ENCODE peak calls at places on chromosomes 6 and 20, in five cellular contexts. J, F, K, Z and N are unnamed samples.
A peak's percentile ranks its signal among the peaks of the same experiment; 100 is the strongest.

GRCh38 chr20:5971203-5971602 is 20.8 kb downstream of the MCM8 start:
- DNase-seq in K (no peak), J (no peak), Z (no peak), F (no peak), N (no peak)

GRCh38 chr6:170293881-170294755 is 3.2 kb upstream of the DLL1 start:
- DNase-seq in J (no peak), Z (no peak), F (peak; percentile 63), K (no peak), N (no peak)

GRCh38 chr6:167907837-167908681 is 81.3 kb downstream of the AFDN start:
- DNase-seq in F (peak; percentile 16), K (no peak), J (no peak), Z (no peak), N (no peak)

GRCh38 chr20:38843346-38843745 is 37.8 kb downstream of the PPP1R16B start:
- DNase-seq in Z (no peak), K (no peak), F (no peak), J (no peak), N (peak; percentile 51)

GRCh38 chr6:165183496-165184140 is 125.8 kb downstream of the C6orf118 start:
- DNase-seq in Z (no peak), F (peak; percentile 96), K (no peak), J (no peak), N (no peak)

GRCh38 chr6:19413323-19413722 is 423.8 kb upstream of the ID4 start:
- DNase-seq in Z (no peak), F (no peak), J (no peak), K (no peak), N (no peak)

GRCh38 chr6:111874030-111874425 is 776 bp upstream of the FYN start:
- DNase-seq in Z (peak; percentile 30), K (peak; percentile 72), F (peak; percentile 46), J (no peak), N (peak; percentile 52)

GRCh38 chr20:62979876-62980373 is 26.8 kb downstream of the BHLHE23 start:
- DNase-seq in Z (no peak), J (no peak), F (no peak), K (no peak), N (no peak)

GRCh38 chr6:149903938-149904611 is 6.2 kb upstream of the RAET1E start:
- DNase-seq in J (no peak), K (no peak), F (no peak), Z (no peak), N (no peak)

GRCh38 chr20:49450281-49450707 is 32.2 kb downstream of the KCNB1 start:
- DNase-seq in K (no peak), J (no peak), Z (no peak), F (no peak), N (no peak)

GRCh38 chr6:165636415-165637048 is 26.5 kb downstream of the PDE10A start:
- DNase-seq in Z (no peak), J (no peak), K (no peak), F (no peak), N (no peak)

GRCh38 chr20:51749674-51750036 is 18.5 kb downstream of the ATP9A start:
- DNase-seq in Z (no peak), F (no peak), J (no peak), K (no peak), N (no peak)

GRCh38 chr6:118444796-118445195 is 103.3 kb upstream of the PLN start:
- DNase-seq in K (no peak), F (no peak), Z (no peak), J (no peak), N (no peak)

GRCh38 chr20:44001667-44002596 is 87.3 kb downstream of the TOX2 start:
- DNase-seq in J (peak; percentile 49), F (no peak), Z (no peak), K (no peak), N (peak; percentile 81)

GRCh38 chr6:1013656-1014430 is 298.1 kb upstream of the FOXQ1 start:
- DNase-seq in J (peak; percentile 47), F (no peak), Z (no peak), K (no peak), N (peak; percentile 63)

GRCh38 chr6:107275330-107275865 is 160.1 kb upstream of the BEND3 start:
- DNase-seq in K (no peak), Z (no peak), F (peak; percentile 24), J (no peak), N (no peak)

GRCh38 chr6:139369568-139370046 is 4.8 kb downstream of the CITED2 start:
- DNase-seq in J (no peak), Z (peak; percentile 44), K (no peak), F (peak; percentile 84), N (peak; percentile 55)
- H3K4me3 ChIP-seq in J (no peak overlapping the region), Z (peak overlapping the region; percentile 96), K (no peak overlapping the region), F (peak overlapping the region; percentile 90), N (no peak overlapping the region)

GRCh38 chr6:4728436-4728769 is 47.8 kb upstream of the CDYL start:
- DNase-seq in F (no peak), J (no peak), K (no peak), Z (no peak), N (no peak)

GRCh38 chr6:4736371-4736873 is 39.8 kb upstream of the CDYL start:
- DNase-seq in Z (no peak), J (no peak), F (no peak), K (no peak), N (no peak)

GRCh38 chr6:4728949-4729348 is 47.3 kb upstream of the CDYL start:
- DNase-seq in K (no peak), J (no peak), Z (no peak), F (no peak), N (no peak)

GRCh38 chr6:4731996-4732395 is 44.2 kb upstream of the CDYL start:
- DNase-seq in K (no peak), Z (no peak), J (no peak), F (no peak), N (no peak)

DNA sequence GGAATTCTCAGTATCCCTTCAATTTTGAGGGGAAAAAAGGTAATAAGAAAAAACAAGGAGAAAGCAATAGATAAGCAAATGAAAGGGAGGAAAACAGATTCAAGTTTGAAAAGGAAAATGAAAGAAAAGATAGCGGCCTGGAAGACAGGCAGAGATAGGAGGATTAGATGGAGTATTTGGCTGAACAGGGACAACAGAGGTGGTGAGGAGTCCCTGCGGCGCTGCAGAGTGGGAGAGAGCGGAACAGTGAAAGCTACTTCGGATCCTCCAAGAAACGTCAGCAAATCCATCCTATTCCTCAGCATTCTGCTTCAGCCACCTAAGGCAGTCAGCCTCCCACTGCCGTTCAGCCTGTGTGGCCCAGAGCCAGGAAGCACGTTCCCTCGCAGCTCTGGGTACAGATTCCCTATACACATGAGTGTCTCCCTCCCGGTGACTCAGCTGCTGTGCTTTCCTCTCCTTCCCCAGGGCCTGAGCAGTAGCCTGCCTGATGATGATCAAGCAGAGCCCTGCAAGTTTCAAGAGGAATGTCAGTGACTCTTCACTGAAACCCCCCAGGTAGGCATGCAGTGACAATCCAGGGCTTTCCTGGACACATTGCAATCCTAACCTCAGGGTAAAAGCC is 43.4 kb upstream of the CDYL start:
- DNase-seq in F (no peak), K (no peak), Z (peak; percentile 40), J (no peak), N (no peak)
- H3K4me3 ChIP-seq in F (no peak overlapping the region), K (no peak overlapping the region), Z (peak overlapping the region; percentile 32), J (no peak overlapping the region), N (no peak overlapping the region)

GRCh38 chr6:14934011-14934410 is 311.9 kb upstream of the JARID2 start:
- DNase-seq in F (no peak), J (no peak), Z (no peak), K (no peak), N (peak; percentile 42)

GRCh38 chr6:14930366-14930989 is 315.4 kb upstream of the JARID2 start:
- DNase-seq in K (no peak), Z (no peak), F (no peak), J (no peak), N (no peak)

GRCh38 chr6:14932485-14933178 is 313.2 kb upstream of the JARID2 start:
- DNase-seq in F (peak; percentile 63), J (no peak), Z (no peak), K (no peak), N (no peak)

DNA sequence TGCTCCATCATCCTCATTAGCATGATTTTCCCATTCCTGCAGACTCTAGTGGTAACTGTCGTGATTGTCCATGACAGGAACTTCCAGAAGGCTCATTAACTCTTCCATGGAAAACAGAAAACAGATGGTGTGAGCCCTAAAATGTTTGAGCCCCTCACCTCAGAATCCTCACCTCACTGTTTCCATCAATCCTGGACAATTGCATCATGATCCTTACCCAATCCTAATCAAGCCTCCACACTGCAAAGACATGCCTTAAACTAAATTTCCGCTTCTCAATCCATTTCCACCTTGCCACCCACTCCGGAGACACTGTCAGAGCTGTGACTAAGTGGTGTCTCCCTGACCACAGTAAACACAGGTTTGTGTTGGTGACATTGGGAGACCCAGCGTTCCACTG is 311.0 kb upstream of the JARID2 start:
- DNase-seq in J (no peak), Z (no peak), F (no peak), K (no peak), N (no peak)
- H3K4me3 ChIP-seq in J (no peak overlapping the region), Z (no peak overlapping the region), F (no peak overlapping the region), K (no peak overlapping the region), N (no peak overlapping the region)

GRCh38 chr6:10111975-10112374 is 302.9 kb downstream of the TFAP2A start:
- DNase-seq in J (no peak), F (no peak), K (no peak), Z (no peak), N (no peak)

DNA sequence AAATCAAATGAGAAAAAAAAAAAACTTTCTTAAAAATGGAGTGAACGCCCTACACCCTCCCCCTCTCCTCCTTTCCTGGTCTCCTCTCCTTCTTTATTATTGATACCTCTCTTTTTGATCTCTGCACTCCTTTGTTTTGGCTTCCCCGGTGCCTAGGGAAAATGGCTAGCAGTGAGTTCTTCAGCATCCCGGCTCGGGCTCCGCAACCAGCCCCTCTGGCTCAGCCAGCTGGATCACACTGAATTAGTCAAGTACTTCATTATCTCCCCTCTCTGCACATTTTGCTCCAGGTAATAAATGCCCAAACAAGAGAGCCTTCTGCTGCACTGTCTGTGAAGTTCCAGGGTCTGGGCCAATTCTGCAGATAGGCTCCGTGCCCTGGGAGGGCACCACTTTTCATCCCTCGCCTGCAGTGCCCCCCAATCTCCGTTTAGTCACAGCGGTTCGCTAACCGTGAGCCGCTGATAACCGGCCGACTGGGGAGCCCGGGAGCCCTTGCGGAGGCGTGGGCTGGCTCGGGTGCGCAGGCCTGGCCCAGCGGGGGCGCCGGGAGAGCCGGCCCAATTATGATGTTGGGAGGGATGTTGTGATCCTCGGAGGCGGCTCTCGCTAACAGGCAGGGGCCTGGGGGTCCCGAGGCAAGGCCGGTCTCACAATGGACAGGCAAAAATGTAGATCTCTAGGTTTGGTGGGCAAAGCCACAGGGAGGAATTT is 301.8 kb downstream of the TFAP2A start:
- DNase-seq in J (no peak), F (no peak), Z (no peak), K (no peak), N (no peak)
- H3K4me3 ChIP-seq in J (no peak overlapping the region), F (no peak overlapping the region), Z (no peak overlapping the region), K (no peak overlapping the region), N (no peak overlapping the region)

GRCh38 chr20:9032758-9033157 is 36.1 kb upstream of the PLCB4 start:
- DNase-seq in Z (no peak), K (no peak), F (no peak), J (no peak), N (no peak)
- H3K4me3 ChIP-seq in Z (no peak overlapping the region), K (no peak overlapping the region), F (no peak overlapping the region), J (no peak overlapping the region), N (no peak overlapping the region)

DNA sequence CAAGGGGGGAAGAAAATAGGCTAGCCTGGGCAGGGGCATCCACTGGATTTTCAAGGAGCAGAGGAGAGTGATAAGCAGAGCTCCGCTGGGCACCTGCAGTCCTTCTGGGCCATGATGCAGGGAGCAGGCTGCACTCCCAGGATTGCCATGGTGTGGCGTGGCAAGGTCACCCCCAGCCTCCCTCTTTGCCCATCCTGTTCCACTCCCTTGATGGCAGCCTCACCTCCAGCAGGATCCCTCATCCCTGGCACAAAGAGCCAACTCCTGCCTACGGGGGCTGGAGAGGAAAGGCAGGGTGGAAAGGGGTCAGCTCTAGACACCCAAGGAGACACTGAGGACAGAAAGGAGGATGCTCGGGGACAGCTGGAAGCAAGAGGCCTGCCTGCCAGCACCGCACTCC is 22.4 kb upstream of the MYMX start:
- DNase-seq in F (no peak), J (no peak), Z (no peak), K (no peak), N (no peak)
- H3K4me3 ChIP-seq in F (no peak overlapping the region), J (no peak overlapping the region), Z (no peak overlapping the region), K (no peak overlapping the region), N (no peak overlapping the region)